ENCODE peak calls at places on chromosomes 5 and 9, in six cellular contexts. One of them, this sample, is unnamed.

GRCh38 chr9:4985376-4986266 is 549 bp downstream of the JAK2 start:
- DNase-seq in HepG2: no peak
- DNase-seq in IMR-90: peak; percentile 45
- DNase-seq in HCT116: peak; percentile 4
- DNase-seq in GM12878: no peak
- DNase-seq in K562: peak; percentile 77
- DNase-seq in this sample: no peak

GRCh38 chr5:169125571-169125970 is 175.4 kb downstream of the SLIT3 start:
- DNase-seq in GM12878: no peak
- DNase-seq in HepG2: no peak
- DNase-seq in K562: no peak
- DNase-seq in HCT116: no peak
- DNase-seq in IMR-90: no peak
- DNase-seq in this sample: no peak

GRCh38 chr5:1383344-1383743 is 38.4 kb upstream of the CLPTM1L start:
- DNase-seq in HepG2: no peak
- DNase-seq in K562: no peak
- DNase-seq in IMR-90: no peak
- DNase-seq in HCT116: no peak
- DNase-seq in GM12878: no peak
- DNase-seq in this sample: no peak

GRCh38 chr9:7791364-7791763 is 8.2 kb downstream of the DMAC1 start:
- DNase-seq in GM12878: no peak
- DNase-seq in K562: no peak
- DNase-seq in HepG2: no peak
- DNase-seq in IMR-90: no peak
- DNase-seq in HCT116: no peak
- DNase-seq in this sample: no peak

GRCh38 chr5:50501510-50502209 is 60.6 kb upstream of the EMB start:
- DNase-seq in HepG2: no peak
- DNase-seq in HCT116: no peak
- DNase-seq in IMR-90: no peak
- DNase-seq in K562: no peak
- DNase-seq in GM12878: peak; percentile 33
- DNase-seq in this sample: no peak

GRCh38 chr9:99594056-99594780 is 227.5 kb upstream of the NR4A3 start:
- DNase-seq in GM12878: no peak
- DNase-seq in IMR-90: no peak
- DNase-seq in K562: no peak
- DNase-seq in HepG2: no peak
- DNase-seq in HCT116: no peak
- DNase-seq in this sample: no peak

GRCh38 chr5:55226027-55226933 is 835 bp downstream of the MCIDAS start:
- DNase-seq in GM12878: no peak
- DNase-seq in HCT116: peak; percentile 72
- DNase-seq in HepG2: peak; percentile 38
- DNase-seq in IMR-90: peak; percentile 16
- DNase-seq in K562: peak; percentile 90
- DNase-seq in this sample: peak; percentile 92

GRCh38 chr9:75588808-75589207 is 301.7 kb upstream of the PCSK5 start:
- DNase-seq in K562: no peak
- DNase-seq in HCT116: no peak
- DNase-seq in GM12878: no peak
- DNase-seq in HepG2: no peak
- DNase-seq in IMR-90: no peak
- DNase-seq in this sample: no peak

GRCh38 chr5:78518365-78519197 is 130.0 kb downstream of the LHFPL2 start:
- DNase-seq in GM12878: no peak
- DNase-seq in HepG2: peak; percentile 97
- DNase-seq in IMR-90: peak; percentile 96
- DNase-seq in K562: no peak
- DNase-seq in HCT116: no peak
- DNase-seq in this sample: no peak

GRCh38 chr9:95757026-95757425 is 118.5 kb upstream of the ERCC6L2 start:
- DNase-seq in GM12878: no peak
- DNase-seq in IMR-90: peak; percentile 78
- DNase-seq in HepG2: no peak
- DNase-seq in K562: no peak
- DNase-seq in HCT116: no peak
- DNase-seq in this sample: no peak

GRCh38 chr5:79229357-79230174 is 6.4 kb upstream of the JMY start:
- DNase-seq in HCT116: no peak
- DNase-seq in IMR-90: peak; percentile 81
- DNase-seq in HepG2: no peak
- DNase-seq in K562: no peak
- DNase-seq in GM12878: peak; percentile 69
- DNase-seq in this sample: no peak

GRCh38 chr9:126114409-126114760 is 212.2 kb upstream of the MVB12B start:
- DNase-seq in GM12878: no peak
- DNase-seq in HepG2: no peak
- DNase-seq in K562: no peak
- DNase-seq in IMR-90: no peak
- DNase-seq in HCT116: no peak
- DNase-seq in this sample: no peak

GRCh38 chr9:85430659-85431370 is 310.9 kb downstream of the AGTPBP1 start:
- DNase-seq in GM12878: no peak
- DNase-seq in HCT116: no peak
- DNase-seq in IMR-90: no peak
- DNase-seq in HepG2: no peak
- DNase-seq in K562: no peak
- DNase-seq in this sample: no peak

GRCh38 chr5:80055491-80056170 is 20.5 kb downstream of the THBS4 start:
- DNase-seq in HCT116: no peak
- DNase-seq in K562: no peak
- DNase-seq in IMR-90: no peak
- DNase-seq in HepG2: no peak
- DNase-seq in GM12878: no peak
- DNase-seq in this sample: peak; percentile 9

GRCh38 chr5:31196309-31196708 is 2.8 kb downstream of the CDH6 start:
- DNase-seq in HCT116: no peak
- DNase-seq in GM12878: no peak
- DNase-seq in HepG2: peak; percentile 9
- DNase-seq in K562: no peak
- DNase-seq in IMR-90: peak; percentile 66
- DNase-seq in this sample: no peak

GRCh38 chr9:94900222-94901018 is 173.9 kb downstream of the AOPEP start:
- DNase-seq in GM12878: no peak
- DNase-seq in IMR-90: peak; percentile 97
- DNase-seq in K562: no peak
- DNase-seq in HepG2: no peak
- DNase-seq in HCT116: no peak
- DNase-seq in this sample: peak; percentile 28

GRCh38 chr5:65062684-65063083 is 294.0 kb downstream of the CWC27 start:
- DNase-seq in K562: no peak
- DNase-seq in IMR-90: peak; percentile 94
- DNase-seq in HepG2: no peak
- DNase-seq in GM12878: no peak
- DNase-seq in HCT116: no peak
- DNase-seq in this sample: no peak

GRCh38 chr9:116087246-116087645 is 66.3 kb upstream of the PAPPA start:
- DNase-seq in GM12878: no peak
- DNase-seq in HepG2: no peak
- DNase-seq in IMR-90: peak; percentile 86
- DNase-seq in HCT116: no peak
- DNase-seq in K562: no peak
- DNase-seq in this sample: no peak

GRCh38 chr9:116084497-116084896 is 69.1 kb upstream of the PAPPA start:
- DNase-seq in HCT116: no peak
- DNase-seq in GM12878: no peak
- DNase-seq in IMR-90: peak; percentile 21
- DNase-seq in HepG2: no peak
- DNase-seq in K562: no peak
- DNase-seq in this sample: no peak

GRCh38 chr9:116090030-116090770 is 63.4 kb upstream of the PAPPA start:
- DNase-seq in IMR-90: no peak
- DNase-seq in HCT116: no peak
- DNase-seq in GM12878: no peak
- DNase-seq in HepG2: no peak
- DNase-seq in K562: no peak
- DNase-seq in this sample: no peak

GRCh38 chr9:116087751-116088194 is 65.8 kb upstream of the PAPPA start:
- DNase-seq in IMR-90: peak; percentile 85
- DNase-seq in K562: no peak
- DNase-seq in GM12878: no peak
- DNase-seq in HepG2: no peak
- DNase-seq in HCT116: no peak
- DNase-seq in this sample: no peak

GRCh38 chr9:116088396-116088795 is 65.2 kb upstream of the PAPPA start:
- DNase-seq in HepG2: no peak
- DNase-seq in K562: no peak
- DNase-seq in HCT116: no peak
- DNase-seq in IMR-90: no peak
- DNase-seq in GM12878: no peak
- DNase-seq in this sample: no peak
- TF ChIP-seq CTCF in HepG2: no peak
- TF ChIP-seq CTCF in K562: no peak
- TF ChIP-seq CTCF in HCT116: no peak
- TF ChIP-seq CTCF in IMR-90: no peak
- TF ChIP-seq CTCF in GM12878: no peak
- TF ChIP-seq CTCF in this sample: no peak

GRCh38 chr9:132912131-132912530 is 32.3 kb downstream of the TSC1 start:
- DNase-seq in HepG2: no peak
- DNase-seq in HCT116: no peak
- DNase-seq in K562: no peak
- DNase-seq in IMR-90: no peak
- DNase-seq in GM12878: no peak
- DNase-seq in this sample: no peak

GRCh38 chr9:132910376-132910775 is 31.7 kb downstream of the SPACA9 start:
- DNase-seq in HepG2: no peak
- DNase-seq in IMR-90: no peak
- DNase-seq in HCT116: no peak
- DNase-seq in GM12878: no peak
- DNase-seq in K562: no peak
- DNase-seq in this sample: no peak

GRCh38 chr9:132903574-132904495 is 25.1 kb downstream of the SPACA9 start:
- DNase-seq in HCT116: no peak
- DNase-seq in GM12878: no peak
- DNase-seq in HepG2: no peak
- DNase-seq in IMR-90: no peak
- DNase-seq in K562: no peak
- DNase-seq in this sample: peak; percentile 9

GRCh38 chr9:132905726-132906125 is 27.0 kb downstream of the SPACA9 start:
- DNase-seq in IMR-90: no peak
- DNase-seq in HepG2: no peak
- DNase-seq in K562: no peak
- DNase-seq in GM12878: no peak
- DNase-seq in HCT116: no peak
- DNase-seq in this sample: no peak

DNA sequence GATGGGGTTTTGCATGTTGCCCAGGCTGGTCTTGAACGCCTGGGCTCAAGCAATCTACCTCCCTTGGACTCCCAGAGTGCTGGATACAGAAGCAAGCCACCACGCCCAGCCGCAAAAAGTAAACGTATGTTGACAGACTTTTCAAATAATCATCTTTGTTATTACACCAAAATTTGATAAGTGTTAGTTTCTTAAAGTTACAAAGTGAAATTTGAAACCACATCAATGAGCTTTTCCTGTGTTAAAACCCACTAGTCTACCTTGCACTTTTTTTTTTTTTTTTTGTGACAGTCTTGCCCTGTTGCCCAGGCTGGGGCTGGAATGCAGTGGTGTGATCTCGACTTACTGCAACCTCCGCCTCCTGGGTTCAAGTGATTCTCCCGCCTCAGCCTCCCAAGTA is 29.9 kb downstream of the SPACA9 start:
- DNase-seq in K562: no peak
- DNase-seq in HepG2: no peak
- DNase-seq in GM12878: no peak
- DNase-seq in IMR-90: no peak
- DNase-seq in HCT116: no peak
- DNase-seq in this sample: no peak
- H3K36me3 ChIP-seq in K562: peaks cover 42% of the 10 kb centered on the region
- H3K36me3 ChIP-seq in HepG2: peaks cover 48% of the 10 kb centered on the region
- H3K36me3 ChIP-seq in GM12878: peaks cover 15% of the 10 kb centered on the region
- H3K36me3 ChIP-seq in IMR-90: peaks cover 42% of the 10 kb centered on the region
- H3K36me3 ChIP-seq in HCT116: peaks cover 14% of the 10 kb centered on the region
- H3K36me3 ChIP-seq in this sample: peaks cover 15% of the 10 kb centered on the region

DNA sequence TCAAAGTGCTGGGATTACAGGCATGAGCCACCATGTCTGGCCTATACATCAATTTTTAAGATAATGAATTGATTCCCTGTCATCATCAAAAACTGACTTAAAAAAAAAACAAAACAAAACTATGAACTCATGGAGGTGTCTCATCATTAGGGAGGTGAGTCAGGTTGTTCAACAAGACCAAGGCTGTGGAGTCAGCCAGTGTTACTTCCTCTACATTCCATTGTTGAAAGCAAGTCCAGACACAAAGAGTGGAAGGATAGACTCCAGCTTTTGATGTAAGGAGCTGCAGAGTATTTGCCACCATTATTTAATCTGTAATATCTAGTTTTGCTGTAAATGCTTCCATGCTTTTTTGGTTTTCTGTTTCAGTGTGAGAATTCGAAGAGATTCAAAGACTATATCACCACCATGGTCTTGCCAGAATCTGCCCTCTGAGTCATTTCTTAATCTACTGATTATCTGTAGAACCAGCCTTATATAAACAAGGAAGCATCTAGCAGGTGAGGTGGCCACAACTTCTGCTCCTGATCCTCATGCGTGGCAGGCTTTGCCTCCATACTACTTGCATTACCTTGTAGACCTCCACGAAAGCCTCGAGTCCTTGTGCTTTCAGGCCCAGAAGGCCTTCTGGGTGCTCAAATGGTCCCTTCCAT is 156.1 kb downstream of the FGF1 start:
- DNase-seq in HCT116: peak; percentile 90
- DNase-seq in GM12878: no peak
- DNase-seq in K562: no peak
- DNase-seq in HepG2: peak; percentile 59
- DNase-seq in IMR-90: peak; percentile 82
- DNase-seq in this sample: no peak
- TF ChIP-seq CEBPB in HCT116: peak; percentile 77
- TF ChIP-seq CEBPB in GM12878: no peak
- TF ChIP-seq CEBPB in K562: no peak
- TF ChIP-seq CEBPB in HepG2: no peak
- TF ChIP-seq CEBPB in IMR-90: no peak
- TF ChIP-seq CEBPB in this sample: no peak

DNA sequence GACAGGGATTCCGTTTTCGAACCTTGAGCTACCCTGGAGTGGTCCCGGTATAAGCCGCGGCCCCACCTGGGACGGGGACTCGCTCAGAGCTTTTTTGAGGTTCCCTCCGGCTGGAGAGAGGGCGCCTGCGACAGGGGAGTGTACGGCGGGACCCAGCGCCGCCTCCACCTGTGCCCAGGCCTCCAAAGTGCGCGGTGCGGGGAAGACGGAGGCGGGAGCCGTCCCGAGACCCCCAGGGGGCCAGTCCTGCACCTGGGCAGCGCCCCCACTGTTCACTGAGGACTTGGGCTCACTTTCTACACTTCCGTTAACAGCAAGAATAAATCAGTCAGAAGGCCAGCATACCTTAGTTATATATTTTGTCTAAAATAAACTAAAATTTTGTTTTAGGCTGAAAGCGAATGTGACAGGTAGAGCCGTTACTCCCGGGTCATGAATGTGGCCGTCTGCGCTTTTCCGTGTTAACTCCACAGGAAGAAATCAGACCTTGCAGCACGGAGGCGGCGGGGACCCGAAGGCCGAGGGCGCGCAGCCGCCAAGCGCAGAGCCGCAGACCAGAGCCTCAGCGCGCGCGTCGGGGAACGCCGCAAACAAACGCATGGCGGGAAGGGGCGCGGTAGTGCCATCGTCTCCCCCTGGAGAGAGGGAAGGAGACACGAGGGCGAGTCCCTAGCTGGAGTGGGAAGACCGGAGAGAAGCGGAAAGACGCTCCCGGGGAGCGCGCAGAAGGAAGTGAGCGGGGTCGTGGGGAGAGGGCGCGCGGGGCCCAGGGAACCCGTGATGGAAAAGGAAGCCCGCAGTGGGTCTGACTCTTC is 14.1 kb downstream of the TRIM7 start:
- DNase-seq in HepG2: no peak
- DNase-seq in HCT116: no peak
- DNase-seq in IMR-90: no peak
- DNase-seq in K562: peak; percentile 75
- DNase-seq in GM12878: no peak
- DNase-seq in this sample: no peak
- TF ChIP-seq CTCF in HepG2: peak; percentile 46
- TF ChIP-seq CTCF in HCT116: no peak
- TF ChIP-seq CTCF in IMR-90: peak; percentile 14
- TF ChIP-seq CTCF in K562: peak; percentile 35
- TF ChIP-seq CTCF in GM12878: peak; percentile 42
- TF ChIP-seq CTCF in this sample: no peak

This sample was measured in H1.